ENCODE peak calls at places on chromosomes 2 and 18, in eight cellular contexts. O is NCI-H1105; A is astrocyte of the cerebellum; D is COR-L47; H is HS-5; Y is M059J; B is cardiac fibroblast; S is stimulated activated CD4-positive, alpha-beta T cell treated with anti-CD3 and anti-CD28 coated beads, Interleukin-15, amount 100 ng/mL, for 48 hours. M is an unnamed sample.

GRCh38 chr18:48376406-48376805 is 32.8 kb downstream of the ZBTB7C start:
- DNase-seq in S (no peak), B (no peak), D (peak; percentile 44), H (no peak), A (no peak), Y (no peak), O (no peak), M (no peak)

GRCh38 chr18:47931707-47932103 is 1.2 kb upstream of the SMAD2 start:
- DNase-seq in S (no peak), D (peak; percentile 77), Y (peak; percentile 36), B (no peak), O (peak; percentile 36), H (peak; percentile 14), A (no peak), M (peak; percentile 39)

GRCh38 chr18:74268933-74269620 is 22.7 kb downstream of the CYB5A start:
- DNase-seq in Y (no peak), D (no peak), S (no peak), O (no peak), A (no peak), H (no peak), B (no peak), M (no peak)

GRCh38 chr2:12083081-12083569 is 336.7 kb downstream of the LPIN1 start:
- DNase-seq in H (no peak), A (no peak), Y (no peak), D (no peak), O (no peak), B (no peak), S (no peak), M (no peak)

GRCh38 chr2:30293303-30293912 is 62.1 kb downstream of the LBH start:
- DNase-seq in H (peak; percentile 55), B (peak; percentile 51), D (no peak), S (no peak), Y (peak; percentile 94), O (no peak), A (peak; percentile 60), M (no peak)

GRCh38 chr18:76557026-76557575 is 62.1 kb upstream of the ZNF516 start:
- DNase-seq in S (no peak), D (no peak), A (peak; percentile 23), O (no peak), H (no peak), Y (peak; percentile 14), B (no peak), M (no peak)

GRCh38 chr2:30684546-30684945 is 122.7 kb downstream of the CAPN13 start:
- DNase-seq in Y (no peak), B (no peak), S (no peak), O (no peak), H (no peak), A (no peak), D (no peak), M (no peak)

GRCh38 chr2:149858214-149858613 is 270.6 kb upstream of the MMADHC start:
- DNase-seq in O (no peak), H (no peak), A (no peak), D (no peak), Y (no peak), B (peak; percentile 25), S (no peak), M (no peak)

GRCh38 chr18:46260879-46261143 is 156.6 kb downstream of the HAUS1 start:
- DNase-seq in D (no peak), H (no peak), Y (no peak), O (no peak), A (no peak), B (peak; percentile 46), S (no peak), M (no peak)

GRCh38 chr18:33034941-33035340 is 262.1 kb upstream of the KLHL14 start:
- DNase-seq in H (peak; percentile 35), Y (no peak), A (peak; percentile 6), B (peak; percentile 7), D (no peak), O (no peak), S (no peak), M (no peak)

GRCh38 chr18:58455318-58455950 is 173.5 kb downstream of the ALPK2 start:
- DNase-seq in O (no peak), D (no peak), S (peak; percentile 19), B (no peak), Y (peak; percentile 60), A (no peak), H (no peak), M (no peak)

GRCh38 chr2:45285791-45286390 is 276.6 kb upstream of the SIX2 start:
- DNase-seq in H (no peak), B (peak; percentile 56), S (no peak), Y (no peak), O (no peak), D (no peak), A (no peak), M (no peak)

GRCh38 chr2:1742680-1743395 is 1.5 kb downstream of the PXDN start:
- DNase-seq in O (no peak), H (no peak), A (peak; percentile 89), Y (peak; percentile 90), B (peak; percentile 93), S (no peak), D (no peak), M (peak; percentile 13)

GRCh38 chr2:26010943-26011342 is 22.9 kb upstream of the RAB10 start:
- DNase-seq in D (no peak), S (no peak), B (no peak), H (no peak), A (no peak), Y (no peak), O (no peak), M (no peak)

GRCh38 chr18:79321625-79322024 is 74.1 kb upstream of the NFATC1 start:
- DNase-seq in H (no peak), S (no peak), Y (peak; percentile 5), A (no peak), D (peak; percentile 63), O (no peak), B (peak; percentile 15), M (no peak)

GRCh38 chr18:79512461-79513380 is 117.0 kb downstream of the NFATC1 start:
- DNase-seq in D (no peak), H (no peak), Y (no peak), B (no peak), O (no peak), S (no peak), A (no peak), M (no peak)

GRCh38 chr2:125658583-125658982 is 997.4 kb upstream of the GYPC start:
- DNase-seq in A (no peak), H (no peak), O (no peak), D (no peak), Y (no peak), B (no peak), S (no peak), M (no peak)

GRCh38 chr2:14827226-14828023 is 194.9 kb downstream of the LRATD1 start:
- DNase-seq in Y (no peak), D (no peak), O (no peak), A (no peak), B (no peak), S (no peak), H (no peak), M (no peak)

GRCh38 chr2:128556633-128557032 is 238.0 kb upstream of the HS6ST1 start:
- DNase-seq in H (no peak), Y (no peak), O (no peak), B (no peak), A (no peak), D (no peak), S (no peak), M (no peak)

GRCh38 chr18:74897971-74898657 is 300.4 kb downstream of the ZNF407 start:
- DNase-seq in H (no peak), O (no peak), S (no peak), Y (peak; percentile 58), B (peak; percentile 72), D (no peak), A (peak; percentile 15), M (no peak)

GRCh38 chr2:129883121-129883520 is 96.3 kb upstream of the RAB6C start:
- DNase-seq in A (no peak), B (no peak), D (no peak), S (no peak), Y (no peak), H (no peak), O (no peak), M (no peak)

GRCh38 chr18:76619342-76620315 is 124.6 kb upstream of the ZNF516 start:
- DNase-seq in S (no peak), Y (no peak), B (peak; percentile 79), O (peak; percentile 5), H (no peak), A (peak; percentile 43), D (peak; percentile 47), M (no peak)

GRCh38 chr2:88159955-88160415 is 10.2 kb upstream of the THNSL2 start:
- DNase-seq in H (no peak), B (peak; percentile 77), Y (peak; percentile 61), D (peak; percentile 49), O (peak; percentile 44), A (peak; percentile 44), S (peak; percentile 26), M (peak; percentile 32)

GRCh38 chr2:128604045-128604444 is 285.4 kb upstream of the HS6ST1 start:
- DNase-seq in S (no peak), Y (no peak), H (no peak), B (no peak), D (no peak), O (no peak), A (no peak), M (no peak)

GRCh38 chr2:44684559-44684958 is 256.9 kb upstream of the SIX3 start:
- DNase-seq in H (no peak), S (no peak), D (no peak), B (no peak), O (no peak), Y (no peak), A (no peak), M (no peak)

GRCh38 chr2:12300927-12301326 is 415.8 kb upstream of the TRIB2 start:
- DNase-seq in H (no peak), Y (peak; percentile 66), D (no peak), B (peak; percentile 47), O (no peak), A (peak; percentile 27), S (no peak), M (no peak)

GRCh38 chr18:48194787-48195186 is 214.4 kb downstream of the ZBTB7C start:
- DNase-seq in S (no peak), O (no peak), Y (no peak), D (no peak), B (peak; percentile 17), H (peak; percentile 19), A (no peak), M (no peak)

GRCh38 chr2:26178746-26179436 is 6.0 kb downstream of the GAREM2 start:
- DNase-seq in D (no peak), O (no peak), B (peak; percentile 26), S (no peak), A (no peak), H (no peak), Y (peak; percentile 20), M (no peak)

GRCh38 chr18:54119524-54120019 is 104.9 kb downstream of the MBD2 start:
- DNase-seq in D (peak; percentile 73), B (peak; percentile 83), O (peak; percentile 74), S (no peak), Y (peak; percentile 61), H (peak; percentile 39), A (peak; percentile 59), M (peak; percentile 9)

GRCh38 chr18:4510709-4511108 is 55.6 kb upstream of the DLGAP1 start:
- DNase-seq in B (no peak), H (no peak), Y (no peak), D (no peak), A (no peak), O (no peak), S (no peak), M (no peak)

GRCh38 chr2:144605232-144605631 is 85.3 kb upstream of the ZEB2 start:
- DNase-seq in D (no peak), A (no peak), B (no peak), O (no peak), S (no peak), H (no peak), Y (no peak), M (no peak)